ENCODE peak calls at places on chromosomes 11 and 22, in five cellular contexts. M, N, E, B and F are unnamed samples.

GRCh38 chr11:120514541-120515121 is 3.1 kb downstream of the GRIK4 start:
- DNase-seq in M (no peak), N (no peak), E (no peak), B (no peak), F (no peak)

GRCh38 chr11:131773626-131774025 is 403.2 kb downstream of the NTM start:
- DNase-seq in M (no peak), N (no peak), E (no peak), B (no peak), F (no peak)

GRCh38 chr11:17609536-17610401 is 62.7 kb downstream of the OTOG start:
- DNase-seq in M (no peak), N (no peak), E (no peak), B (no peak), F (no peak)

GRCh38 chr11:14414470-14415461 is 55.8 kb upstream of the RRAS2 start:
- DNase-seq in M (peak), N (peak), E (peak), B (peak), F (no peak)

GRCh38 chr11:68798221-68798813 is 43.4 kb downstream of the CPT1A start:
- DNase-seq in M (no peak), N (peak), E (peak), B (no peak), F (no peak)

GRCh38 chr22:40714514-40714966 is 35.3 kb downstream of the MCHR1 start:
- DNase-seq in M (no peak), N (peak), E (no peak), B (no peak), F (no peak)

GRCh38 chr11:46553746-46554204 is 40.0 kb downstream of the AMBRA1 start:
- DNase-seq in M (no peak), N (peak), E (no peak), B (no peak), F (no peak)

GRCh38 chr22:17199131-17199731 is 20.0 kb downstream of the ADA2 start:
- DNase-seq in M (no peak), N (no peak), E (no peak), B (no peak), F (no peak)

GRCh38 chr11:68354181-68354872 is 41.9 kb downstream of the LRP5 start:
- DNase-seq in M (no peak), N (peak), E (no peak), B (no peak), F (peak)

GRCh38 chr11:66386171-66387069 is 14.9 kb upstream of the SLC29A2 start:
- DNase-seq in M (peak), N (peak), E (peak), B (peak), F (no peak)

GRCh38 chr11:11972148-11972547 is 36.3 kb downstream of the DKK3 start:
- DNase-seq in M (no peak), N (no peak), E (no peak), B (no peak), F (no peak)

GRCh38 chr11:71188886-71189767 is 63.2 kb downstream of the SHANK2 start:
- DNase-seq in M (no peak), N (no peak), E (no peak), B (no peak), F (no peak)

GRCh38 chr11:125452125-125452470 is 44.0 kb downstream of the FEZ1 start:
- DNase-seq in M (no peak), N (no peak), E (no peak), B (no peak), F (no peak)

GRCh38 chr11:1181858-1182535 is 24.2 kb downstream of the MUC5AC start:
- DNase-seq in M (no peak), N (no peak), E (no peak), B (no peak), F (no peak)

GRCh38 chr11:69534166-69534530 is 52.7 kb downstream of the LINC01488 start:
- DNase-seq in M (no peak), N (no peak), E (no peak), B (no peak), F (no peak)

GRCh38 chr11:75014129-75014528 is 25.4 kb downstream of the NEU3 start:
- DNase-seq in M (no peak), N (peak), E (no peak), B (no peak), F (no peak)

GRCh38 chr11:326842-327580 is 6.4 kb upstream of the IFITM3 start:
- DNase-seq in M (no peak), N (peak), E (peak), B (peak), F (no peak)